ENCODE peak calls at places on chromosome 22, in four cellular contexts. One of them, this sample, is unnamed.
A peak's percentile ranks its signal among the peaks of the same experiment; 100 is the strongest.

GRCh38 chr22:44363980-44364749 is 51.4 kb upstream of the SHISAL1 start:
- DNase-seq in heart left ventricle: peak; percentile 54
- DNase-seq in substantia nigra: no peak
- DNase-seq in mammary epithelial cell: no peak
- DNase-seq in this sample: no peak

GRCh38 chr22:39245130-39246039 is 603 bp upstream of the PDGFB start:
- DNase-seq in heart left ventricle: no peak
- DNase-seq in substantia nigra: no peak
- DNase-seq in mammary epithelial cell: no peak
- DNase-seq in this sample: no peak

GRCh38 chr22:35564975-35565867 is 24.6 kb downstream of the RASD2 start:
- DNase-seq in heart left ventricle: no peak
- DNase-seq in substantia nigra: no peak
- DNase-seq in mammary epithelial cell: no peak
- DNase-seq in this sample: no peak

GRCh38 chr22:38451404-38451803 is 3.6 kb downstream of the KCNJ4 start:
- DNase-seq in heart left ventricle: no peak
- DNase-seq in substantia nigra: no peak
- DNase-seq in mammary epithelial cell: no peak
- DNase-seq in this sample: no peak

GRCh38 chr22:37014835-37015586 is 4.2 kb downstream of the TST start:
- DNase-seq in heart left ventricle: no peak
- DNase-seq in substantia nigra: no peak
- DNase-seq in mammary epithelial cell: no peak
- DNase-seq in this sample: no peak

GRCh38 chr22:24102366-24103200 is 78.7 kb upstream of the SUSD2 start:
- DNase-seq in heart left ventricle: no peak
- DNase-seq in substantia nigra: no peak
- DNase-seq in mammary epithelial cell: no peak
- DNase-seq in this sample: no peak

GRCh38 chr22:24006207-24006913 is 1.1 kb upstream of the GSTT4 start:
- DNase-seq in heart left ventricle: no peak
- DNase-seq in substantia nigra: no peak
- DNase-seq in mammary epithelial cell: no peak
- DNase-seq in this sample: no peak

GRCh38 chr22:28019360-28019759 is 100.3 kb upstream of the PITPNB start:
- DNase-seq in heart left ventricle: no peak
- DNase-seq in substantia nigra: no peak
- DNase-seq in mammary epithelial cell: peak; percentile 60
- DNase-seq in this sample: no peak

GRCh38 chr22:36102995-36103394 is 57.6 kb downstream of the APOL3 start:
- DNase-seq in heart left ventricle: no peak
- DNase-seq in substantia nigra: no peak
- DNase-seq in mammary epithelial cell: no peak
- DNase-seq in this sample: no peak

GRCh38 chr22:26547426-26547825 is 35.2 kb upstream of the TFIP11 start:
- DNase-seq in heart left ventricle: no peak
- DNase-seq in substantia nigra: no peak
- DNase-seq in mammary epithelial cell: peak; percentile 59
- DNase-seq in this sample: peak; percentile 33

GRCh38 chr22:35538801-35539321 is 1.8 kb upstream of the RASD2 start:
- DNase-seq in heart left ventricle: no peak
- DNase-seq in substantia nigra: no peak
- DNase-seq in mammary epithelial cell: peak; percentile 25
- DNase-seq in this sample: no peak

GRCh38 chr22:45462034-45462655 is 40.5 kb upstream of the FBLN1 start:
- DNase-seq in heart left ventricle: no peak
- DNase-seq in substantia nigra: no peak
- DNase-seq in mammary epithelial cell: no peak
- DNase-seq in this sample: no peak

GRCh38 chr22:45335021-45335818 is 25.5 kb downstream of the FAM118A start:
- DNase-seq in heart left ventricle: peak; percentile 81
- DNase-seq in substantia nigra: no peak
- DNase-seq in mammary epithelial cell: peak; percentile 43
- DNase-seq in this sample: no peak

GRCh38 chr22:49178246-49179005 is 649.2 kb downstream of the BRD1 start:
- DNase-seq in heart left ventricle: no peak
- DNase-seq in substantia nigra: no peak
- DNase-seq in mammary epithelial cell: no peak
- DNase-seq in this sample: no peak

GRCh38 chr22:37050913-37051628 is 471 bp upstream of the KCTD17 start:
- DNase-seq in heart left ventricle: no peak
- DNase-seq in substantia nigra: no peak
- DNase-seq in mammary epithelial cell: no peak
- DNase-seq in this sample: no peak

GRCh38 chr22:25021976-25022711 is 69.6 kb downstream of the KIAA1671 start:
- DNase-seq in heart left ventricle: no peak
- DNase-seq in substantia nigra: no peak
- DNase-seq in mammary epithelial cell: no peak
- DNase-seq in this sample: no peak

GRCh38 chr22:38122616-38123015 is 12.1 kb upstream of the BAIAP2L2 start:
- DNase-seq in heart left ventricle: no peak
- DNase-seq in substantia nigra: no peak
- DNase-seq in mammary epithelial cell: no peak
- DNase-seq in this sample: no peak

GRCh38 chr22:37241351-37242142 is 2.5 kb downstream of the RAC2 start:
- DNase-seq in heart left ventricle: no peak
- DNase-seq in substantia nigra: no peak
- DNase-seq in mammary epithelial cell: no peak
- DNase-seq in this sample: no peak

GRCh38 chr22:40210814-40211213 is 33.1 kb downstream of the TNRC6B start:
- DNase-seq in heart left ventricle: no peak
- DNase-seq in substantia nigra: no peak
- DNase-seq in mammary epithelial cell: no peak
- DNase-seq in this sample: no peak

GRCh38 chr22:44783091-44783490 is 30.7 kb downstream of the ARHGAP8 start:
- DNase-seq in heart left ventricle: no peak
- DNase-seq in substantia nigra: no peak
- DNase-seq in mammary epithelial cell: no peak
- DNase-seq in this sample: no peak

GRCh38 chr22:22111267-22111751 is 128.7 kb upstream of the TOP3B start:
- DNase-seq in heart left ventricle: no peak
- DNase-seq in substantia nigra: no peak
- DNase-seq in mammary epithelial cell: peak; percentile 98
- DNase-seq in this sample: peak; percentile 95

DNA sequence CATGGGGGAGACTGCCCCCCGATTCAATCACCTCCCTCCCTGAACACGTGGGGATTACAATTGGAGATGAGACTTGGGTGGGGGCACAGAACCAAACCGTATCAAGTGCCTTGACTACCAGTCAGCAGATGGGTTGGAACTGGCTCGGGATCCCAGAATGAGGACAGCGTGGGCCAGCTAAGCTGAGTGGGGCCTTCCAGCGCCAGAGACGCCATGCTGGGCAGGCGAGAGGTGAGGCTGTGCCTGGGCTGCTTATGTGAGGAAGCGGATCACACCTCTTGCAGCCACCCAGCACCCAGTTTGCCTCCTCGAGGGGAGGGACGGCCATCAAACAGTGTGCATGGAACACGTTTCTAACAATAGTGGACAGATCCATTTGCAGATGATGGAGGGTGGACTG is 195.1 kb downstream of the TBC1D22A start:
- DNase-seq in heart left ventricle: no peak
- DNase-seq in substantia nigra: no peak
- DNase-seq in mammary epithelial cell: no peak
- DNase-seq in this sample: no peak
- H3K27ac ChIP-seq in heart left ventricle: no peak overlapping the region
- H3K27ac ChIP-seq in substantia nigra: no peak overlapping the region
- H3K27ac ChIP-seq in mammary epithelial cell: no peak overlapping the region
- H3K27ac ChIP-seq in this sample: no peak overlapping the region

GRCh38 chr22:30332551-30332950 is 5.8 kb upstream of the TBC1D10A start:
- DNase-seq in heart left ventricle: no peak
- DNase-seq in substantia nigra: peak; percentile 43
- DNase-seq in mammary epithelial cell: no peak
- DNase-seq in this sample: no peak
- H3K27ac ChIP-seq in heart left ventricle: no peak overlapping the region
- H3K27ac ChIP-seq in substantia nigra: peak overlapping the region; percentile 31
- H3K27ac ChIP-seq in mammary epithelial cell: no peak overlapping the region
- H3K27ac ChIP-seq in this sample: no peak overlapping the region

DNA sequence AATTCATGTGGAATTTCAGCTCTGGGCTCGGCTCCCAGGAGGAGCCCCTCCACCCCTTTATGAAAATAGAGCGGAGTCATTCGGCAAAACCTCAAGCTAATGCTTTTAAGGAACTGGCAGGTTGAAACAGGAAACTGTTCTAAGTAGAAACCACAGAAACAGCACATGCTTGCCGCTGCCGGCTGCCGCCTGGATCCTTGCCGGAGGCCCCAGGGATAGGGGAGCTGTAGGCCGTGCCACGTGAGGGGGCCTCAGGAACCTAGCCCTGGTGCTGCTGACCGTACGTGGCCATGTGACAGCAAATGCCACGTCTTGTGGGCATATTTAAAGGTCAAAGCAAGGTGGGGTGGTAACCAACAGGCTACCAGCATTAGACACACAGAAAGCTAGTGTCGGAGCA is 77.9 kb upstream of the TIMP3 start:
- DNase-seq in heart left ventricle: peak; percentile 69
- DNase-seq in substantia nigra: peak; percentile 9
- DNase-seq in mammary epithelial cell: peak; percentile 93
- DNase-seq in this sample: peak; percentile 81
- H3K27ac ChIP-seq in heart left ventricle: peak overlapping the region; percentile 34
- H3K27ac ChIP-seq in substantia nigra: no peak overlapping the region
- H3K27ac ChIP-seq in mammary epithelial cell: peak overlapping the region; percentile 12
- H3K27ac ChIP-seq in this sample: peak overlapping the region; percentile 30

DNA sequence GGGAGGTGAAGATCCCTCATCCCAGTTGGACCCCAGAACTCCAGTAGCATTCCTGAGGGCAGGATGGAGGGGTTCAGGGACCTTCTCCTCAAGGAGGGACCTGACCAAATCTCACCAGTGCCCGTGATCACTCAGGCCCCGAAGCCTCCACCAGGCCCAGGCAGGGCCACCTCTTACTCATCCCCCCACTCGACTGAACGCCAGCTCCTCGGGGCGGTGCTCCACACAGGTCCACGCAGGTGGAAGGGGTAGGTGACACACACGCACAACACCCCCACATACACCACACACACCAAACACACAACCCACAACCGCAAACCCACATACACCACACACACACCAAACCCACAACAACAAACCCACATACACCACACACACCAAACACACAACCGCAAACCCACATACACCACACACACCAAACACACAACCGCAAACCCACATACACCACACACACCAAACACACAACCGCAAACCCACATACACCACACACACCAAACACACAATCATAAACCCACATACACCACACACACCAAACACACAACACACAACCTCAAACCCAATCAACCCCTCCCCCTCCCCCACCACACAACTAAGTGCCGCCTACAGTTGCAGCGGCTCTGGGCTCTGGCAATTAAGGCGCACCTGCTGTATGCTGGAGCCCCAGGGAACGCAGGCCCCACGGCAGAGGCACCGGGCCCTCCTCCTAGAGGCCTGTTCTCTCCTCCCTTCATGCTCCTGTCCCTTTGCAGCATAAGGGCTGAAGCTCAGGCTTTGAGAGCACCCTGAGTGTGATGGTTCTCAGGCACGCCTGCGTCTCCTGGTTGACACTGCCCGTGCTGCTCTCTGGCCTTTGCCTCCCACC is 1318.1 kb downstream of the TBC1D22A start:
- DNase-seq in heart left ventricle: no peak
- DNase-seq in substantia nigra: no peak
- DNase-seq in mammary epithelial cell: no peak
- DNase-seq in this sample: no peak
- H3K27ac ChIP-seq in heart left ventricle: no peak overlapping the region
- H3K27ac ChIP-seq in substantia nigra: no peak overlapping the region
- H3K27ac ChIP-seq in mammary epithelial cell: no peak overlapping the region
- H3K27ac ChIP-seq in this sample: no peak overlapping the region

GRCh38 chr22:50441428-50441993 is 33.3 kb downstream of the SBF1 start:
- DNase-seq in heart left ventricle: no peak
- DNase-seq in substantia nigra: no peak
- DNase-seq in mammary epithelial cell: no peak
- DNase-seq in this sample: no peak
- H3K27ac ChIP-seq in heart left ventricle: no peak overlapping the region
- H3K27ac ChIP-seq in substantia nigra: no peak overlapping the region
- H3K27ac ChIP-seq in mammary epithelial cell: no peak overlapping the region
- H3K27ac ChIP-seq in this sample: no peak overlapping the region

DNA sequence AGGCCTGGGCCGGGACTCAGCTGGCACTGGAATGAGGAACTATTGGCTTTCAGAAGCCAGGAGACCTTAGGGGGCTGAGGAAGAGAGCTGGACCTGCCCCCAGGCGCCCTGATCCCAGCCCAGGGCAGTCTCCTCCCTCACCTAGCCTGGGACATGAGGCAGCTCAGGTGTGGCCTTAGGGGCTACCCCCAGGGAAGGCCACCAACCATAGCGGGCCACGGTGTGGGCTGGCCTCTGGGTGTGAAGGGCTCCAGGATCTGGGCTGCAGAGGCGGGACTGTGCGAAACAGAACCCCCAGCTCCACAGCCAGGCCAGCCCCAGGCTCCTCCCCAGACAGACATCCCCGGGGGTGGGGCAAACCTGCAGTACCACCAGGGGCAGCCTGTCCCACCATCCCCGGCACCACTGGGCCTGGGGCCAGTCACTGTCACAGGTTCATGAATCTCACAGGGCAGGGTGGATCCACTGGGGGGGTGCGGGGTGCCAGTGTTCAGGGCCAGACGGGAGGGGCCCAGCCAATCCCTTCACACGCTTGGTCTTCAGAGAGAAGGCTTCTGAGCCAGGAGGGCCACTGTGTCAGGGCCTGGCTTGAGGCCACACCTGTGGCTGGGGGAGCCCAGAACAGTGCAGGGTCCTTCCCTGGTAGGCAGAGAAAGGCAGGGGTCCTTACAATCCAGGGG is 3.5 kb downstream of the PLXNB2 start:
- DNase-seq in heart left ventricle: peak; percentile 50
- DNase-seq in substantia nigra: no peak
- DNase-seq in mammary epithelial cell: peak; percentile 47
- DNase-seq in this sample: no peak
- H3K27ac ChIP-seq in heart left ventricle: peak overlapping the region; percentile 83
- H3K27ac ChIP-seq in substantia nigra: peak overlapping the region; percentile 72
- H3K27ac ChIP-seq in mammary epithelial cell: peak overlapping the region; percentile 65
- H3K27ac ChIP-seq in this sample: peak overlapping the region; percentile 99

DNA sequence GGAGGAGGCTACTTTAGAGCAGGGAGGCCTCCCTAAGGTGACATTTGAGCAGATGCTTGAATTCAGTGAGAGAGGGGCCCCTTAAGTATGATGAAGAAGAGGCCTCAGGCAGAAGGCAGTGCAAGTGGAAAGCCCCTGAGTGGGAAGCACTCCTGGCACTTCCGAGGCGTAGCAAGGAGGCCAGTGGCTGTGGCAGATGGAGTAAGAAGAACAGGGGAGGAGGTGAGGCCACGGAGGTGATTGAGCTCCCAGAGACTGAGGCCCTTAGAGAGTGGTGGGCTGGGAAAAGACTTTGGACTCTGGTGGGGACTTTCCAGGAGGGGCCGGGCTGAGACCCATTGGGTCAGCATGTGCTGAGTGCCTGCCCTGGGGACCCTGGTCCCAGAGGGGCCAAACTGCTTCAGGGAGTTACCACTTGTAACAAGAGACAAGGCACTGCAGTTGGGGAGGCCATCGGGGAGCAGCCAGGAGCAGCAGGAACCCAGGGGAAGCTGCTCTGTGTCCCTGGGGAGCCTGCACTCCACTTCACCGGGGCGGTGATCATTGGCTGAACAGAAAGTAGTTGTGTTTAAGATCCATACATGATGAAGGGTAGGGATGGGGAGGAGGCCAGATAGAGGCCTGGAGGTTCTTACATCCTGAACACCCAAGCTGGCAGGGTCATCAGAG is 2.5 kb upstream of the CENPM start:
- DNase-seq in heart left ventricle: no peak
- DNase-seq in substantia nigra: no peak
- DNase-seq in mammary epithelial cell: no peak
- DNase-seq in this sample: no peak
- H3K27ac ChIP-seq in heart left ventricle: no peak overlapping the region
- H3K27ac ChIP-seq in substantia nigra: no peak overlapping the region
- H3K27ac ChIP-seq in mammary epithelial cell: no peak overlapping the region
- H3K27ac ChIP-seq in this sample: no peak overlapping the region

This sample was measured in epithelial cell of prostate.